ENCODE peak calls at places on chromosomes 7 and 10, in ten cellular contexts. K is transverse colon, M is endothelial cell of umbilical vein, X is H1, I is upper lobe of left lung, A is prostate gland, C is stomach, P is HCT116, V is suprapubic skin, Q is GM12878. W is an unnamed sample.

GRCh38 chr7:11281953-11282352 is 308.3 kb downstream of the PHF14 start:
- DNase-seq in K (no peak), M (no peak), X (no peak), I (no peak), A (no peak), C (no peak), P (no peak), V (no peak), Q (no peak), W (no peak)

GRCh38 chr10:14142631-14143270 is 188.0 kb downstream of the FRMD4A start:
- DNase-seq in K (no peak), M (no peak), X (no peak), I (no peak), A (no peak), C (no peak), P (no peak), V (no peak), Q (no peak), W (no peak)

GRCh38 chr7:101664390-101664789 is 35.3 kb upstream of the MYL10 start:
- DNase-seq in K (no peak), M (no peak), X (peak; percentile 70), I (no peak), A (no peak), C (no peak), P (no peak), V (no peak), Q (no peak), W (no peak)

GRCh38 chr7:52088008-52088787 is 771.6 kb upstream of the COBL start:
- DNase-seq in K (no peak), M (peak; percentile 36), X (peak; percentile 69), I (peak; percentile 39), A (no peak), C (no peak), P (no peak), V (no peak), Q (no peak), W (no peak)

GRCh38 chr10:44293842-44294241 is 91.1 kb downstream of the CXCL12 start:
- DNase-seq in K (peak; percentile 16), M (no peak), X (no peak), I (no peak), A (no peak), C (no peak), P (no peak), V (no peak), Q (no peak), W (no peak)

GRCh38 chr10:44334091-44334490 is 50.8 kb downstream of the CXCL12 start:
- DNase-seq in K (no peak), M (no peak), X (no peak), I (no peak), A (no peak), C (no peak), P (no peak), V (peak; percentile 65), Q (no peak), W (no peak)

GRCh38 chr10:43961523-43962345 is 313.1 kb upstream of the ZNF32 start:
- DNase-seq in K (no peak), M (no peak), X (no peak), I (no peak), A (no peak), C (no peak), P (no peak), V (no peak), Q (no peak), W (no peak)

GRCh38 chr10:70722820-70723424 is 50.6 kb downstream of the ADAMTS14 start:
- DNase-seq in K (no peak), M (no peak), X (no peak), I (no peak), A (no peak), C (no peak), P (peak; percentile 66), V (no peak), Q (no peak), W (no peak)

DNA sequence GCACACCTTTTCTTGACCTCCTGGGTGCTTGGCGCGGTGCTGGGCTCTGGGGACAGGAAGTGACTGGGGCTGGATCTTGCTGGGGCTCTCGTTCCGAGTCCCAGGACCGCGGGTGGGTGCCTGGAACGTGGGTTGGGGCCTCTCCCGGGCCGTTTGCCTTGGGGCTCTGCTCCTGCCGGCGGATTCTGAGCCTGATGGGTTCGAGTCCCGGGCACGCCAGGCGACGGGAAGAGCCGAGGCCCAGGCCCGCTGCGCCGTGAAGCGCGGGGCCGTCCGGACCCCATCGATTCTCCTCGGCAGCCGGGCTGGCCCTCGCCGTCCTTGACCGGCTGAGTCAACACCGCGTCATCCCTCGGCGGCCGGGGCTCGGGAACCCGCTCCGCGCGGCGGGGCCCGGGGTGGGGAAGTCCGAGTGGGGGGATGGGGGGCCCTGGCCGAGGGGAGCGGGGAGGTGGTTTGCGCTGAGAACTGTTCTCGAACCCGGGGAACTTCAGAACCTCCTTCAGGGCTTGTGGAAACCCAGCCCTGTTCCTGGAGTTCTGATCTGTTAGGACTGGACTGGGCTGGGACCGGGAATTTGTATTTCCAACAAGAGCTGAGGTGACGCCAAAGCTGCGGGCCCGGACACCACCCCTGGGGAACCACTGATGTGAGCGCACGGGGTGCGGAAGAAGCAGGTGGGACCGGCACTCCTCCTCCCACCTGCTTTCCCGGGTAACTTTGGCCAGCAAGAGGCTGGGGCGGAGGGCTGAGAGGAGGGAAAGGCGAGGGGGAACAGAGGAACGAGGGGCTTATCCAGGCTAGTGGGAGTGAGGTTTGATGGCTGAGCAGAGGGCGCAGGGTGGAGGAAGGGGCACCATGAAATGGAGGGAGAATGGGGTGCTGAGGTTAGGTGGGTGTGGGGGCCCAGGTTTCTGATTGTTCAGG is 6.2 kb downstream of the HHEX start:
- DNase-seq in K (no peak), M (peak; percentile 51), X (no peak), I (peak; percentile 83), A (no peak), C (no peak), P (no peak), V (no peak), Q (no peak), W (no peak)
- TF ChIP-seq POLR2AphosphoS5 in K (no peak), M (peak; percentile 52), X (no peak), I (no peak), A (no peak), C (no peak), P (no peak), V (no peak), Q (no peak), W (no peak)

GRCh38 chr10:62056660-62057059 is 155.2 kb downstream of the ARID5B start:
- DNase-seq in K (no peak), M (no peak), X (no peak), I (no peak), A (no peak), C (no peak), P (no peak), V (no peak), Q (no peak), W (no peak)
- TF ChIP-seq POLR2A in K (no peak), M (no peak), X (no peak), I (no peak), A (no peak), C (no peak), P (no peak), V (no peak), Q (no peak), W (no peak)

GRCh38 chr7:56079450-56080185 is 13.1 kb downstream of the PHKG1 start:
- DNase-seq in K (peak; percentile 63), M (peak; percentile 93), X (no peak), I (peak; percentile 88), A (peak; percentile 81), C (peak; percentile 78), P (no peak), V (peak; percentile 93), Q (no peak), W (no peak)
- TF ChIP-seq POLR2AphosphoS5 in K (no peak), M (no peak), X (no peak), I (peak; percentile 33), A (peak; percentile 69), C (no peak), P (no peak), V (no peak), Q (no peak), W (no peak)

DNA sequence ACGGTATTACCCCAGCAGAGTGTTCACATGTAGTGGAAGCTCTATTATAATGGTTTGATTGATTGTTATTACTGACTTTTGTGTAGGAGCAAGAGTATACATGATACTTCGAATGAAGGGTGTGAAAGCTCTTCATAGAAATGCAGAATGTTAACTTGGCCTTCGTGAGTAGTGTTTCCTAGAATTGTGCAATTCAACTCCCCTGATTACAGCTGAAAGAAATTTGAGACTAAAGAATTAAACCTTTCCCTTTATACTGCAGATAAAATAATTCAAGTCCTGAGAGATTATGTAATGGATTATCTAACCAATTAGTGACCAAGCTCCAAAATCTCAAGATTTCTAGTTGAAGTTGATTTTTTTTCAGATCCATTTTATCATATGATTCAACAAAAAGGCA is 38.2 kb downstream of the MKLN1 start:
- DNase-seq in K (no peak), M (peak; percentile 36), X (no peak), I (no peak), A (no peak), C (no peak), P (no peak), V (no peak), Q (no peak), W (no peak)
- TF ChIP-seq POLR2A in K (no peak), M (no peak), X (no peak), I (no peak), A (no peak), C (no peak), P (no peak), V (no peak), Q (no peak), W (no peak)

GRCh38 chr7:55140221-55140980 is 121.6 kb downstream of the EGFR start:
- DNase-seq in K (no peak), M (peak; percentile 31), X (no peak), I (no peak), A (no peak), C (no peak), P (no peak), V (no peak), Q (peak; percentile 63), W (no peak)
- TF ChIP-seq POLR2AphosphoS5 in K (no peak), M (no peak), X (no peak), I (peak; percentile 43), A (peak; percentile 52), C (no peak), P (no peak), V (no peak), Q (no peak), W (no peak)

DNA sequence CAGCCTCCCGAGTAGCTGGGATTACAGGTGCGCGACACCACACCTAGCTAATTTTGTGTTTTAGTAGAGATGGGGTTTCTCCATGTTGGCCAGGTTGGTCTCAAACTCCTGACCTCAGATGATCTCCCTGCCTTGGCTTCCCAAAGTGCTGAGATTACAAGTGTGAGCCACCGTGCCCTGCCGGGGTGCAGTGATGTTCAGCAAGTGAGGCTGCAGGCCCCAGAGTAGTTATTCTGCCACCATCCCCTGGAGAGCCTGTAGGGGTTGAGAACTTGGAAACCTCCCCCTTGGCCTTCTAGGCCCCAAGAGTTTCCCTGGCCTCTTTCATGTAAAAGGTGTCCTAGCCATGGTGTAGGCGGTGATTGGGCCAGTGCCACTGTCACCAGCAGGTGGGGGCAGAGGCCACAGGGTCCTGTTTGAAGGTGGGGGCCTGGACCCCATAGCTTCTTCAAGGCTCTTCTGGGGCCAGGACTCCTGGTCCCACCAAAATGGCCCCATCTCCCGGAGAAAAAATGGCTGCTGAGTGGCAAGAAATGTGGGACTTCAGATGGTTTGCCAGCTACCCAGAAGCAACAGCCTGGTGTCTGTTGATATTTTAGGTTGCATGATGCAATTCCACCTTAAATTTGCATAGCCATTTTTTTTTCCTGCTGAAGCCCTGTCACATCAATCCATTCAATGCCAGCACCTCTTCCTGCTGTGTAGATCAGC is 25.5 kb upstream of the INMT start:
- DNase-seq in K (no peak), M (no peak), X (no peak), I (no peak), A (no peak), C (no peak), P (no peak), V (no peak), Q (no peak), W (no peak)
- TF ChIP-seq POLR2A in K (no peak), M (no peak), X (no peak), I (no peak), A (no peak), C (no peak), P (no peak), V (no peak), Q (no peak), W (no peak)